ENCODE peak calls at places on chromosomes 6 and 20, in nine cellular contexts. Z is right lobe of liver, L is heart left ventricle, N is testis, S is uterus, K is body of pancreas, E is spleen, C is adrenal gland, F is stomach. B is an unnamed sample.

GRCh38 chr6:116954938-116955337 is 77.9 kb downstream of the RFX6 start:
- DNase-seq in Z (peak), L (no peak), N (no peak), S (no peak), K (peak), E (no peak), C (no peak), F (peak), B (no peak)

GRCh38 chr6:151180321-151180720 is 59.4 kb upstream of the AKAP12 start:
- DNase-seq in Z (no peak), L (no peak), N (no peak), S (no peak), K (no peak), E (no peak), C (no peak), F (no peak), B (no peak)

GRCh38 chr20:37329481-37330165 is 16.3 kb upstream of the SRC start:
- DNase-seq in Z (no peak), L (no peak), N (no peak), S (no peak), K (no peak), E (no peak), C (no peak), F (no peak), B (no peak)

GRCh38 chr6:65229768-65230167 is 477.3 kb downstream of the EYS start:
- DNase-seq in Z (no peak), L (no peak), N (no peak), S (no peak), K (no peak), E (no peak), C (no peak), F (no peak), B (no peak)

GRCh38 chr6:146546440-146546839 is 2.8 kb downstream of the RAB32 start:
- DNase-seq in Z (no peak), L (no peak), N (no peak), S (no peak), K (no peak), E (no peak), C (no peak), F (no peak), B (no peak)

GRCh38 chr6:112389842-112390241 is 42.7 kb downstream of the RFPL4B start:
- DNase-seq in Z (no peak), L (no peak), N (no peak), S (no peak), K (no peak), E (no peak), C (no peak), F (no peak), B (no peak)

GRCh38 chr20:25529295-25529951 is 55.9 kb downstream of the NINL start:
- DNase-seq in Z (no peak), L (no peak), N (no peak), S (no peak), K (no peak), E (no peak), C (no peak), F (no peak), B (no peak)

GRCh38 chr6:44809256-44809655 is 421.8 kb downstream of the CDC5L start:
- DNase-seq in Z (no peak), L (no peak), N (no peak), S (no peak), K (no peak), E (no peak), C (no peak), F (no peak), B (no peak)

GRCh38 chr6:152661776-152662175 is 24.6 kb upstream of the SYNE1 start:
- DNase-seq in Z (no peak), L (no peak), N (no peak), S (no peak), K (no peak), E (no peak), C (no peak), F (no peak), B (no peak)

GRCh38 chr6:157346371-157346770 is 23.1 kb upstream of the TMEM242 start:
- DNase-seq in Z (no peak), L (no peak), N (no peak), S (no peak), K (no peak), E (no peak), C (no peak), F (no peak), B (no peak)

GRCh38 chr20:44646023-44646640 is 5.4 kb downstream of the ADA start:
- DNase-seq in Z (no peak), L (no peak), N (no peak), S (no peak), K (no peak), E (peak), C (no peak), F (no peak), B (no peak)

GRCh38 chr6:134060491-134061106 is 8.2 kb upstream of the SLC2A12 start:
- DNase-seq in Z (no peak), L (no peak), N (no peak), S (no peak), K (no peak), E (no peak), C (no peak), F (no peak), B (no peak)

GRCh38 chr20:51565741-51566140 is 23.2 kb upstream of the NFATC2 start:
- DNase-seq in Z (no peak), L (no peak), N (no peak), S (no peak), K (no peak), E (no peak), C (no peak), F (no peak), B (no peak)

GRCh38 chr20:10669843-10670446 is 3.9 kb downstream of the JAG1 start:
- DNase-seq in Z (no peak), L (no peak), N (no peak), S (no peak), K (no peak), E (no peak), C (no peak), F (no peak), B (no peak)

GRCh38 chr6:118825661-118826060 is 68.3 kb upstream of the ASF1A start:
- DNase-seq in Z (no peak), L (no peak), N (no peak), S (no peak), K (no peak), E (no peak), C (no peak), F (no peak), B (no peak)

GRCh38 chr6:159996087-159996622 is 27.3 kb downstream of the IGF2R start:
- DNase-seq in Z (no peak), L (no peak), N (no peak), S (no peak), K (no peak), E (no peak), C (no peak), F (no peak), B (no peak)

GRCh38 chr20:25257130-25257529 is 9.2 kb downstream of the PYGB start:
- DNase-seq in Z (no peak), L (no peak), N (no peak), S (no peak), K (no peak), E (no peak), C (no peak), F (no peak), B (no peak)

GRCh38 chr20:16760431-16761304 is 12.5 kb downstream of the OTOR start:
- DNase-seq in Z (no peak), L (no peak), N (no peak), S (no peak), K (peak), E (no peak), C (no peak), F (peak), B (no peak)

GRCh38 chr6:3022765-3023662 is 23.3 kb downstream of the NQO2 start:
- DNase-seq in Z (peak), L (no peak), N (no peak), S (no peak), K (no peak), E (peak), C (no peak), F (no peak), B (no peak)

DNA sequence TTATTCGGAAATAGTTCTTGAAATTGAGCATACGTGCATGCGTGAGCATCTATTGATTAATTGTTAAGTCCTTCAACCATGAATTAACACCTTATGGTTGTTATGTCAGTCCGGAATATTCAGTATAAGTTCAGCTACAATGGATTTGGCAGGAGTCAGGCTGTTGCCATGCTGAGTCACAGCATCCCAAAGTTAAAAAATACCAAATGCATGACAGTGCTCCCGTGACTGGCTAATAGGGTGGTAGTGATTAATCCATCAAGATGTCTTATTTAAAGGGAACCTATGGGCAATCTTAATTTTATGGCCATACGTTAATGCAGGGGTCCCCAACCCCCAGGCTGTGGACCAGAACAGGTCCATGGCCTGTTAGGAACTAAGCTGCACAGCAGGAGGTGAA is 10.5 kb downstream of the RAE1 start:
- DNase-seq in Z (no peak), L (no peak), N (no peak), S (no peak), K (no peak), E (no peak), C (no peak), F (no peak), B (no peak)
- TF ChIP-seq CTCF in Z (no peak), L (no peak), N (no peak), S (no peak), K (no peak), E (no peak), C (no peak), F (no peak), B (no peak)

GRCh38 chr20:22093122-22093521 is 387.7 kb downstream of the PAX1 start:
- DNase-seq in Z (no peak), L (no peak), N (no peak), S (no peak), K (no peak), E (no peak), C (no peak), F (no peak), B (no peak)
- TF ChIP-seq POLR2A in Z (no peak), L (no peak), N (no peak), S (no peak), K (no peak), E (no peak), C (no peak), F (no peak), B (no peak)

DNA sequence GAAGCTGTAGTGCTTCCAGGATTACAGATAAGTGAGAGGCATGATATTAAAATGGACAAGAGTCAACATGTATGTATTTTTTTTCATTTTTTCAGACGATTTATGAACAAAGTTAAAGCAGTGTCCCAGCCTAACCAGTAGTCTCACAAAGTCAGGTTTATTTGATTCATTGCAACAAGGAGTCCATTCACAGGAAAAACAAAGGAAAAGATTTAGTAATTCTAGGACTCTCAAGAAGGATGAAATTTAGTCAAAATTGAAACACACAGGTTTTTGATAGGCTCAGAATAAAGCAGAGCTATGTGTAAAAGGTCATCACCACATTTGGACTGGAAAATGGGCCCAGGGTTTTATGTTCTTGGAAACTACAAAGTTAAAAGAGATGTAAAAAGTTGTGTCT is 84.0 kb downstream of the ZNF133 start:
- DNase-seq in Z (no peak), L (no peak), N (no peak), S (no peak), K (no peak), E (no peak), C (no peak), F (no peak), B (no peak)
- H3K27ac ChIP-seq in Z (no peak), L (no peak), N (no peak), S (no peak), K (no peak), E (no peak), C (no peak), F (no peak), B (no peak)

DNA sequence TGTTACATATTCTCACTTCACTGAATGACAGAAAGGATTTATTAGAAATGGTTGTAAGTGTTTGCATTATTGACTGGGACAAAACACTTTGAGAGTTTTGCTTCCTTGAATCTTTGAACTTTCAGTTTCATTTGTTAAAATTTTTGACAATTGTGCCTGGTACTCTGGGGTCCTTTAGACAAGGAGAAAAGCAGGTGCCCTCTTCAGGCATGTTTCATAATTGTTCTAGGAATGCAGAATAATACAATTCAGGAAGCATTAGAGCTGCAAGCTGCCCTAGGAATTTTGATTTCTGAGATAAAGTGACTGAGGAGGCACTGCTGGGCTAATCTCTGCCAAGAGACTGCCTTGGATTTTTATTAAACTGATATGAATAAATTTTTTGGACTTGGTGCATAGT is 49.7 kb downstream of the TOP1 start:
- DNase-seq in Z (no peak), L (peak), N (no peak), S (no peak), K (no peak), E (no peak), C (peak), F (no peak), B (no peak)
- TF ChIP-seq CTCF in Z (peak), L (peak), N (peak), S (peak), K (peak), E (peak), C (peak), F (no peak), B (no peak)

GRCh38 chr20:57709823-57710799 is at the start of gene PMEPA1:
- DNase-seq in Z (peak), L (peak), N (peak), S (peak), K (peak), E (peak), C (peak), F (peak), B (peak)
- TF ChIP-seq POLR2A in Z (peak), L (peak), N (peak), S (peak), K (peak), E (no peak), C (peak), F (no peak), B (peak)

GRCh38 chr20:42430059-42430458 is 759.6 kb downstream of the PTPRT start:
- DNase-seq in Z (no peak), L (no peak), N (no peak), S (no peak), K (no peak), E (no peak), C (no peak), F (no peak), B (no peak)
- H3K27ac ChIP-seq in Z (no peak), L (no peak), N (no peak), S (no peak), K (no peak), E (no peak), C (no peak), F (no peak), B (no peak)

B was measured in esophagus squamous epithelium.